ENCODE peak calls at places on chromosome 13, in four cellular contexts. B is psoas muscle, U is fibroblast of lung, E is SK-N-SH. L is an unnamed sample.
A peak's percentile ranks its signal among the peaks of the same experiment; 100 is the strongest.

GRCh38 chr13:67228909-67229308 is 1.2 kb downstream of the PCDH9 start:
- DNase-seq in U (peak; percentile 30), B (no peak), E (no peak), L (no peak)

GRCh38 chr13:85610024-85610423 is 189.2 kb downstream of the SLITRK6 start:
- DNase-seq in E (no peak), U (no peak), B (no peak), L (no peak)

GRCh38 chr13:98216135-98216565 is 39.1 kb upstream of the RNF113B start:
- DNase-seq in B (peak; percentile 63), E (peak; percentile 44), U (peak; percentile 91), L (peak; percentile 23)

GRCh38 chr13:27793377-27794074 is 1.2 kb downstream of the GSX1 start:
- DNase-seq in E (no peak), U (no peak), B (no peak), L (no peak)

GRCh38 chr13:32911506-32911905 is 104.7 kb upstream of the KL start:
- DNase-seq in E (peak; percentile 43), B (no peak), U (no peak), L (peak; percentile 69)

GRCh38 chr13:65787087-65787486 is 1443.0 kb downstream of the PCDH9 start:
- DNase-seq in B (no peak), E (no peak), U (peak; percentile 26), L (no peak)

GRCh38 chr13:33281951-33282595 is 3.5 kb downstream of the STARD13 start:
- DNase-seq in U (peak; percentile 89), E (no peak), B (no peak), L (no peak)

GRCh38 chr13:97364031-97364430 is 69.9 kb upstream of the RAP2A start:
- DNase-seq in U (peak; percentile 52), E (no peak), B (no peak), L (no peak)

GRCh38 chr13:66612983-66613382 is 617.2 kb downstream of the PCDH9 start:
- DNase-seq in B (no peak), U (no peak), E (no peak), L (no peak)

GRCh38 chr13:20686167-20686566 is 17.3 kb upstream of the IL17D start:
- DNase-seq in U (no peak), B (no peak), E (no peak), L (no peak)

GRCh38 chr13:82447452-82448030 is 1434.7 kb downstream of the SLITRK1 start:
- DNase-seq in E (no peak), B (no peak), U (no peak), L (no peak)

GRCh38 chr13:33026489-33027152 is 10.4 kb downstream of the KL start:
- DNase-seq in U (no peak), B (no peak), E (no peak), L (no peak)

GRCh38 chr13:53310786-53311185 is 282.2 kb downstream of the OLFM4 start:
- DNase-seq in B (no peak), E (no peak), U (no peak), L (no peak)

GRCh38 chr13:97889803-97890202 is 63.7 kb upstream of the IPO5 start:
- DNase-seq in E (no peak), B (peak; percentile 85), U (no peak), L (no peak)

GRCh38 chr13:29991343-29991742 is 140.9 kb upstream of the UBL3 start:
- DNase-seq in E (no peak), U (peak; percentile 99), B (no peak), L (no peak)

GRCh38 chr13:26749285-26749684 is 11.3 kb downstream of the GPR12 start:
- DNase-seq in B (no peak), U (no peak), E (no peak), L (no peak)

GRCh38 chr13:111228262-111229144 is 91.9 kb upstream of the TEX29 start:
- DNase-seq in B (peak; percentile 62), U (peak; percentile 93), E (no peak), L (no peak)

GRCh38 chr13:80341771-80342271 is 895 bp upstream of the SPRY2 start:
- DNase-seq in E (peak; percentile 80), U (peak; percentile 68), B (peak; percentile 68), L (no peak)

GRCh38 chr13:31794452-31794851 is 55.1 kb downstream of the RXFP2 start:
- DNase-seq in B (peak; percentile 64), E (no peak), U (no peak), L (no peak)

GRCh38 chr13:51832471-51833152 is 12.4 kb downstream of the TMEM272 start:
- DNase-seq in U (peak; percentile 8), B (no peak), E (peak; percentile 39), L (peak; percentile 55)

GRCh38 chr13:74966814-74967213 is 515.2 kb downstream of the TBC1D4 start:
- DNase-seq in B (no peak), U (peak; percentile 28), E (peak; percentile 55), L (no peak)

GRCh38 chr13:73250061-73250460 is 191.3 kb downstream of the KLF5 start:
- DNase-seq in E (no peak), B (no peak), U (no peak), L (no peak)

GRCh38 chr13:78876915-78877549 is 218.1 kb upstream of the OBI1 start:
- DNase-seq in E (no peak), B (no peak), U (no peak), L (no peak)

GRCh38 chr13:95556981-95557380 is 4.5 kb downstream of the CLDN10 start:
- DNase-seq in E (no peak), B (no peak), U (no peak), L (no peak)

GRCh38 chr13:69857188-69857821 is 250.3 kb upstream of the ATXN8OS start:
- DNase-seq in U (peak; percentile 22), B (no peak), E (peak; percentile 7), L (peak; percentile 61)

GRCh38 chr13:113211774-113212173 is 2.4 kb downstream of the CUL4A start:
- DNase-seq in B (no peak), U (no peak), E (no peak), L (no peak)

GRCh38 chr13:77028202-77028601 is 1.2 kb upstream of the FBXL3 start:
- DNase-seq in E (no peak), U (peak; percentile 49), B (no peak), L (no peak)

GRCh38 chr13:66780814-66781213 is 449.3 kb downstream of the PCDH9 start:
- DNase-seq in E (no peak), U (peak; percentile 58), B (no peak), L (no peak)

GRCh38 chr13:66200555-66200954 is 1029.6 kb downstream of the PCDH9 start:
- DNase-seq in E (no peak), U (no peak), B (no peak), L (no peak)

GRCh38 chr13:74444877-74445479 is 310.8 kb upstream of the KLF12 start:
- DNase-seq in U (peak; percentile 35), B (no peak), E (peak; percentile 17), L (no peak)

GRCh38 chr13:33904431-33904830 is 86.5 kb downstream of the RFC3 start:
- DNase-seq in B (no peak), E (no peak), U (no peak), L (no peak)

GRCh38 chr13:102234618-102235017 is 167.2 kb downstream of the FGF14 start:
- DNase-seq in E (no peak), U (no peak), B (no peak), L (no peak)

GRCh38 chr13:110208116-110208515 is 98.8 kb downstream of the COL4A1 start:
- DNase-seq in B (no peak), U (no peak), E (no peak), L (no peak)

GRCh38 chr13:110211046-110211445 is 95.9 kb downstream of the COL4A1 start:
- DNase-seq in U (no peak), E (no peak), B (no peak), L (no peak)

GRCh38 chr13:110211735-110212134 is 95.2 kb downstream of the COL4A1 start:
- DNase-seq in U (no peak), B (no peak), E (no peak), L (no peak)

GRCh38 chr13:110210604-110210985 is 96.4 kb downstream of the COL4A1 start:
- DNase-seq in B (no peak), E (no peak), U (no peak), L (no peak)

GRCh38 chr13:110209950-110210603 is 96.9 kb downstream of the COL4A1 start:
- DNase-seq in B (no peak), E (no peak), U (no peak), L (no peak)
- H3K4me3 ChIP-seq in B (no peak overlapping the region), E (no peak overlapping the region), U (no peak overlapping the region), L (no peak overlapping the region)

GRCh38 chr13:24668955-24669354 is 11.3 kb upstream of the ATP12A start:
- DNase-seq in E (no peak), B (no peak), U (no peak), L (no peak)

GRCh38 chr13:24671367-24672117 is 8.7 kb upstream of the ATP12A start:
- DNase-seq in E (peak; percentile 82), U (peak; percentile 81), B (no peak), L (peak; percentile 47)

GRCh38 chr13:24672141-24673132 is 7.8 kb upstream of the ATP12A start:
- DNase-seq in E (no peak), B (no peak), U (no peak), L (no peak)

GRCh38 chr13:24670174-24670573 is 10.0 kb upstream of the ATP12A start:
- DNase-seq in B (no peak), E (no peak), U (no peak), L (no peak)

GRCh38 chr13:24670927-24671326 is 9.3 kb upstream of the ATP12A start:
- DNase-seq in E (peak; percentile 49), U (peak; percentile 20), B (no peak), L (peak; percentile 54)
- TF ChIP-seq CTCF in E (no peak), U (peak; percentile 29), B (no peak), L (peak; percentile 37)

GRCh38 chr13:62207388-62207787 is 791.7 kb upstream of the PCDH20 start:
- DNase-seq in E (no peak), U (no peak), B (no peak), L (no peak)

GRCh38 chr13:62205273-62205672 is 789.6 kb upstream of the PCDH20 start:
- DNase-seq in B (no peak), U (no peak), E (no peak), L (no peak)

GRCh38 chr13:62212246-62212645 is 796.6 kb upstream of the PCDH20 start:
- DNase-seq in E (no peak), U (no peak), B (peak; percentile 27), L (no peak)

GRCh38 chr13:62210951-62211350 is 795.3 kb upstream of the PCDH20 start:
- DNase-seq in U (no peak), E (no peak), B (no peak), L (no peak)

GRCh38 chr13:62209539-62209938 is 793.9 kb upstream of the PCDH20 start:
- DNase-seq in U (no peak), B (no peak), E (no peak), L (peak; percentile 76)
- H3K4me3 ChIP-seq in U (no peak overlapping the region), B (no peak overlapping the region), E (no peak overlapping the region), L (peak overlapping the region; percentile 39)

GRCh38 chr13:50550151-50550550 is 293.3 kb downstream of the DLEU7 start:
- DNase-seq in U (no peak), B (no peak), E (no peak), L (no peak)
- TF ChIP-seq CTCF in U (no peak), B (no peak), E (no peak), L (no peak)

GRCh38 chr13:100537951-100538462 is 50.6 kb downstream of the GGACT start:
- DNase-seq in B (no peak), E (no peak), U (no peak), L (no peak)
- H3K4me3 ChIP-seq in B (no peak overlapping the region), E (no peak overlapping the region), U (no peak overlapping the region), L (no peak overlapping the region)

GRCh38 chr13:46386996-46387851 is at the start of gene RUBCNL:
- DNase-seq in B (peak; percentile 62), E (peak; percentile 74), U (peak; percentile 30), L (peak; percentile 72)
- TF ChIP-seq CTCF in B (no peak), E (no peak), U (no peak), L (no peak)